ENCODE peak calls at places on chromosomes 3 and 15, in five cellular contexts. One of them, this sample, is unnamed.

GRCh38 chr15:42085721-42086120 is 8.6 kb downstream of the PLA2G4D start:
- DNase-seq in IMR-90: no peak
- DNase-seq in H9: no peak
- DNase-seq in H1: no peak
- DNase-seq in mesenchymal stem cell: no peak
- DNase-seq in this sample: no peak

GRCh38 chr3:153050978-153051377 is 111.0 kb upstream of the RAP2B start:
- DNase-seq in IMR-90: no peak
- DNase-seq in H9: no peak
- DNase-seq in H1: no peak
- DNase-seq in mesenchymal stem cell: no peak
- DNase-seq in this sample: no peak

GRCh38 chr3:172749201-172749965 is 1.1 kb upstream of the ECT2 start:
- DNase-seq in H1: no peak
- DNase-seq in mesenchymal stem cell: peak; percentile 84
- DNase-seq in IMR-90: peak; percentile 96
- DNase-seq in H9: no peak
- DNase-seq in this sample: no peak

GRCh38 chr3:133746722-133747086 is 511 bp downstream of the TF start:
- DNase-seq in H9: no peak
- DNase-seq in mesenchymal stem cell: no peak
- DNase-seq in IMR-90: no peak
- DNase-seq in H1: no peak
- DNase-seq in this sample: no peak

GRCh38 chr15:67359431-67360082 is 105.0 kb downstream of the IQCH start:
- DNase-seq in IMR-90: no peak
- DNase-seq in mesenchymal stem cell: no peak
- DNase-seq in H9: no peak
- DNase-seq in H1: no peak
- DNase-seq in this sample: no peak

GRCh38 chr15:66899555-66900350 is 165.6 kb upstream of the SMAD3 start:
- DNase-seq in IMR-90: peak; percentile 59
- DNase-seq in H9: no peak
- DNase-seq in mesenchymal stem cell: no peak
- DNase-seq in H1: no peak
- DNase-seq in this sample: no peak

GRCh38 chr3:143016321-143016972 is 15.1 kb downstream of the U2SURP start:
- DNase-seq in H9: no peak
- DNase-seq in mesenchymal stem cell: peak; percentile 30
- DNase-seq in H1: no peak
- DNase-seq in IMR-90: no peak
- DNase-seq in this sample: no peak

GRCh38 chr15:60729850-60730458 is 251.0 kb upstream of the ICE2 start:
- DNase-seq in H9: no peak
- DNase-seq in IMR-90: no peak
- DNase-seq in mesenchymal stem cell: no peak
- DNase-seq in H1: no peak
- DNase-seq in this sample: no peak

GRCh38 chr15:92608866-92609700 is 46.5 kb downstream of the FAM174B start:
- DNase-seq in H9: no peak
- DNase-seq in mesenchymal stem cell: no peak
- DNase-seq in IMR-90: no peak
- DNase-seq in H1: no peak
- DNase-seq in this sample: no peak

GRCh38 chr15:60627544-60627943 is 148.6 kb upstream of the ICE2 start:
- DNase-seq in H9: no peak
- DNase-seq in H1: no peak
- DNase-seq in IMR-90: no peak
- DNase-seq in mesenchymal stem cell: no peak
- DNase-seq in this sample: no peak

GRCh38 chr3:54771050-54771449 is 156.8 kb downstream of the LRTM1 start:
- DNase-seq in H1: peak; percentile 43
- DNase-seq in mesenchymal stem cell: no peak
- DNase-seq in IMR-90: no peak
- DNase-seq in H9: no peak
- DNase-seq in this sample: no peak

GRCh38 chr15:60679256-60679655 is 200.3 kb upstream of the ICE2 start:
- DNase-seq in mesenchymal stem cell: peak; percentile 49
- DNase-seq in H1: no peak
- DNase-seq in IMR-90: peak; percentile 59
- DNase-seq in H9: no peak
- DNase-seq in this sample: no peak

GRCh38 chr3:126310816-126311215 is 46.4 kb downstream of the KLF15 start:
- DNase-seq in H1: no peak
- DNase-seq in IMR-90: no peak
- DNase-seq in mesenchymal stem cell: no peak
- DNase-seq in H9: no peak
- DNase-seq in this sample: no peak

GRCh38 chr3:11136871-11137626 is 17.2 kb upstream of the HRH1 start:
- DNase-seq in IMR-90: peak; percentile 100
- DNase-seq in mesenchymal stem cell: peak; percentile 98
- DNase-seq in H9: peak; percentile 52
- DNase-seq in H1: no peak
- DNase-seq in this sample: no peak

GRCh38 chr3:120908030-120908802 is at the start of gene STXBP5L:
- DNase-seq in IMR-90: peak; percentile 52
- DNase-seq in H1: peak; percentile 100
- DNase-seq in mesenchymal stem cell: peak; percentile 63
- DNase-seq in H9: peak; percentile 99
- DNase-seq in this sample: peak; percentile 96

GRCh38 chr3:113136071-113136470 is 75.3 kb upstream of the BOC start:
- DNase-seq in IMR-90: peak; percentile 27
- DNase-seq in H1: no peak
- DNase-seq in mesenchymal stem cell: peak; percentile 40
- DNase-seq in H9: no peak
- DNase-seq in this sample: no peak

GRCh38 chr3:41330465-41330864 is 131.2 kb downstream of the CTNNB1 start:
- DNase-seq in H9: no peak
- DNase-seq in mesenchymal stem cell: peak; percentile 85
- DNase-seq in IMR-90: peak; percentile 47
- DNase-seq in H1: no peak
- DNase-seq in this sample: no peak

GRCh38 chr3:44355634-44356033 is 17.1 kb downstream of the TCAIM start:
- DNase-seq in mesenchymal stem cell: peak; percentile 92
- DNase-seq in H9: no peak
- DNase-seq in IMR-90: peak; percentile 91
- DNase-seq in H1: no peak
- DNase-seq in this sample: no peak

GRCh38 chr3:99925584-99925983 is 107.9 kb downstream of the CMSS1 start:
- DNase-seq in H9: no peak
- DNase-seq in mesenchymal stem cell: peak; percentile 77
- DNase-seq in IMR-90: peak; percentile 89
- DNase-seq in H1: no peak
- DNase-seq in this sample: no peak

GRCh38 chr3:71010731-71011455 is 572.6 kb downstream of the FOXP1 start:
- DNase-seq in H1: no peak
- DNase-seq in H9: no peak
- DNase-seq in mesenchymal stem cell: no peak
- DNase-seq in IMR-90: peak; percentile 31
- DNase-seq in this sample: no peak

DNA sequence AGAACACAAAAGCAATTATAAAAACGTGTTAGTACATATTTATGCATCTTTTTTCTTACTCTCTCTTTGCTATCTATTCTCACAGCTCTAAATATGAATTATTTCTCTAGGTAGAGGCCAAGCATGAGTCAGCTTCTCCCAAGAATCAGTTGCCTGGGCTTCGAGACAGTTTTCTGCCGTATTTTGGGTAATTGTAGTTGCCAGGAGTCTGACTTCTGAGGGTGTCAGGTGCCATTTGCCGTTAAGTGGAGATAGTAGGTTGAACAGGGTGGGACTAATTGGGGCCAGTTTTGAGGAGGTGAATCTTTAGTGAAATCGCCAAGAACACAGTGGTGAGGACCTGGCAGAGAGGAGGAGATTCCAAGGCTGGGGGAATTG is 7.8 kb upstream of the NRROS start:
- DNase-seq in H9: no peak
- DNase-seq in H1: no peak
- DNase-seq in IMR-90: no peak
- DNase-seq in mesenchymal stem cell: no peak
- DNase-seq in this sample: no peak
- H4K91ac ChIP-seq in H9: no peak overlapping the region
- H4K91ac ChIP-seq in H1: peak overlapping the region; percentile 98
- H4K91ac ChIP-seq in IMR-90: no peak overlapping the region
- H4K91ac ChIP-seq in mesenchymal stem cell: no peak overlapping the region
- H4K91ac ChIP-seq in this sample: no peak overlapping the region

GRCh38 chr3:111071257-111072015 is at the start of gene NECTIN3:
- DNase-seq in IMR-90: peak; percentile 99
- DNase-seq in H9: peak; percentile 90
- DNase-seq in mesenchymal stem cell: peak; percentile 98
- DNase-seq in H1: peak; percentile 89
- DNase-seq in this sample: peak; percentile 93

GRCh38 chr3:111073186-111073585 is 1.6 kb downstream of the NECTIN3 start:
- DNase-seq in IMR-90: peak; percentile 74
- DNase-seq in H1: no peak
- DNase-seq in mesenchymal stem cell: peak; percentile 55
- DNase-seq in H9: no peak
- DNase-seq in this sample: no peak

GRCh38 chr3:111070772-111071256 is 802 bp upstream of the NECTIN3 start:
- DNase-seq in IMR-90: no peak
- DNase-seq in H1: no peak
- DNase-seq in mesenchymal stem cell: no peak
- DNase-seq in H9: no peak
- DNase-seq in this sample: no peak

GRCh38 chr3:111069974-111070751 is 1.5 kb upstream of the NECTIN3 start:
- DNase-seq in mesenchymal stem cell: peak; percentile 36
- DNase-seq in IMR-90: peak; percentile 30
- DNase-seq in H9: no peak
- DNase-seq in H1: no peak
- DNase-seq in this sample: no peak

DNA sequence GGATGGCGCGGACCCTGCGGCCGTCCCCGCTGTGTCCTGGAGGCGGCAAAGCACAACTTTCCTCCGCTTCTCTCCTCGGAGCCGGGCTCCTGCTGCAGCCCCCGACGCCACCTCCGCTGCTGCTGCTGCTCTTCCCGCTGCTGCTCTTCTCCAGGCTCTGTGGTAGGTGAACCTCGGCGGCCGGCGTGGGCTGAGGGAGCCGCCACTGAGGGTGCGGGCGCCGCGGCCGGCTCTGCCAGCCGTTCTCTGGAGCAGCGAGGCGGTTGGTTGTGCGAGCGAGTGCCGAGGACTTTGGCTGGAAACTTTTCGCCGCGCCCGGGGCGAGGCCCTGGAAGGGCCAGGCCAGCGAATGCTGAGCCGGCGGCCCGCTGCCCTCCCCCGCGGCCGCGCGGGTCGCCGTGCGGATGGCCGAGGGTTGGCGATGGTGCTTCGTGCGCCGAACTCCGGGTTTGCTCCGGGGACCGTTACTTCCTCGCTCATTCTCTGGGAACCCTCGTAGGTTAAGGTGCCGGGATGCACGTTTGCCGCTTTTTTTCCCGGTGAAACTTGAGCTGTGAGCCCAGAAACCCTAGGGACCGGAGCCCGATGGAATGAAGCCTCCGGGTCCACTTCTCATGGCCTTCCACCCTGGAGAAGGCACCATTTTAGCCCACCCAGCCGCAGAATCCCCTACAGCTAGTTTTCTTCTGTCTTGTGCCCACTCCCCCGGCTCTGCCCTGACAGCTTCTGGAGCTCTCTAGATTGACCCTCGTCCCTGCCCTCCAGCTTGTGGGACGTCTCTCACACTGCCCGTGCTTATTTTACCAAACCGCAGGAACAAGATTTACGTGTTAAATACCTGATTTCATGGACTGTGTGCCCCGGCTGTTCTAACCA is 638 bp downstream of the NECTIN3 start:
- DNase-seq in IMR-90: peak; percentile 25
- DNase-seq in H1: peak; percentile 64
- DNase-seq in H9: peak; percentile 42
- DNase-seq in mesenchymal stem cell: peak; percentile 58
- DNase-seq in this sample: no peak
- H2BK120ac ChIP-seq in IMR-90: peak overlapping the region; percentile 66
- H2BK120ac ChIP-seq in H1: no peak overlapping the region
- H2BK120ac ChIP-seq in H9: no peak overlapping the region
- H2BK120ac ChIP-seq in mesenchymal stem cell: peak overlapping the region; percentile 93
- H2BK120ac ChIP-seq in this sample: no peak overlapping the region

DNA sequence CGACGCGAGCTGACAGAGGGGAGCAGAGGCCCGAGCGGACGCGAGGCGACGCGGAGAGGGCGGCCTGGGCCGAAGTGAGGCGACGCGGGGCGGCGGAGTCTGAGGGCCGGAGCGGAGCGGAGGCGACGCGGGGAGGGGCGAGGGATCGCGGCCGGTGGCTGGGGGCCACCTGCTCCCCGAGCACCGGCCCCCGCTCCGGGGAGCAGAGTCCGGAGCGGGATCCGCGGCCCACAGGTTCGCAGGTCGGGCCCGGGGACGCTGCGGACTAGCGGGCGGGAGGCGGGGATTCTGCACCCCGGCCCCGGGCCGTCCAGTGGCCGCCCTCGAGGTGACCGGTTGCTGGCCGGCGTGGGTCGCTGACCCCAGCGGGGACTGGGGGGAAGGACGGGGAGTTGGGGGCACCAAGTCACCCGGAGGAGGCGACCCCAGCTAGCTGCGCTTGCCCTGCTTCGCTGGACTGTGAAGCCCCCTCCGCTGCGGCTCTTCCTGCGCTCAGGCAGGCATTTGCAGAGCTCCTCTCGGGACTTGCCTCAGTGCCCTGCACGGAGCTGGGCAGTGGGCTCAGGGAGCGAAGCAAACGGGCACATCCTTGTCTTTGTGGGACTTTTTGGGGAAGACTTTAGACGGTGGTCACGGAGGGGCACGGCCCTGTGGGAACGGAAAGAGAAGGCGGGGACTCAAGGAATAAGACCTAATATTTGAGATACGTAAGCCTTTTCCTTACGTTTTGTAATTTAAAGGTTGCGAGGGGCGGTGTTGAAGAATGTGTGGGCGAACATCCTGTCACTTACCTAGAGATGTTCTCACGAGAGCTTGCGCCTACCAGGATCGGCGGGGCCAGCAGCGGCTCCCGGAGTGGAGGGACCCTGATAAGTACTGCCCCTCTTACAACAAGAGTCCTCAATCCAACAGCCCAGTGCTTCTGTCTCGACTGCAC is 568 bp downstream of the HMCES start:
- DNase-seq in IMR-90: peak; percentile 67
- DNase-seq in H9: peak; percentile 76
- DNase-seq in H1: peak; percentile 72
- DNase-seq in mesenchymal stem cell: peak; percentile 81
- DNase-seq in this sample: peak; percentile 31
- H4K91ac ChIP-seq in IMR-90: peak overlapping the region; percentile 62
- H4K91ac ChIP-seq in H9: no peak overlapping the region
- H4K91ac ChIP-seq in H1: no peak overlapping the region
- H4K91ac ChIP-seq in mesenchymal stem cell: peak overlapping the region; percentile 74
- H4K91ac ChIP-seq in this sample: no peak overlapping the region

DNA sequence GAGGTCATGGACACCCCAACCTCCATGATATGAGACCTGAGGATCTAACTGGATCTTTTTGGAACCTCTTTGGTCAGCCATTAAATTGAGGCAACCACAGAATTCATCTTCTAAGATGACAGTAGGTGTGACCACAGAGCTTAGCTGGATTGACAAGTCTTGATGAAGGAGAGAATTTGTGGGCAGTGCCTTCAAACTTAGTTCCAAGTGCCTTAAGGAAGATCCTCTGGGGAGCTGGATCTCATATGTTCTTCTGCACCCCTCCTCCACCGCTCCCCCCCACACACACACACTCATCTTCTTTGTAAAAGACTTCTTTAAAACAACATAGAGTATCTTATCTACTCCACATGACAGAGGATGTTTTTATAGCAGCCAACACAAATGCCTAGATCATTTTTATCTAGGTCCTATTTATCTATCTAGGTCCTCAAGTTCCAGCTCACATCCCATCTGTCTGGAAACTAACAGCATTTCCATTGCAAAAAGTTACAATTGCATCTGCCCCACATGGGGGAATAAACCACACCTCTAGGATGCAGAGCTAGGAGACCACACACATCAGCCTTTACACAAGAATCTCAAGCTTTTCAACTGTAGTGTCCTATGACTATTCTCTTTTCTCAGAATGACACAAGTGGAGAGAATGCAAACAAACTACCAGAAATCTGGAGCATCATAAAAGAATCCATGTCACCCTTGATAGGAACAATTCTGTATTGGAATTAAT is 37.4 kb downstream of the WWTR1 start:
- DNase-seq in H9: no peak
- DNase-seq in IMR-90: peak; percentile 87
- DNase-seq in H1: no peak
- DNase-seq in mesenchymal stem cell: peak; percentile 94
- DNase-seq in this sample: no peak
- H2BK120ac ChIP-seq in H9: no peak overlapping the region
- H2BK120ac ChIP-seq in IMR-90: peak overlapping the region; percentile 67
- H2BK120ac ChIP-seq in H1: no peak overlapping the region
- H2BK120ac ChIP-seq in mesenchymal stem cell: no peak overlapping the region
- H2BK120ac ChIP-seq in this sample: no peak overlapping the region

This sample was measured in neuronal stem cell.